ENCODE peak calls at places on chromosomes 11 and 22, in seven cellular contexts. One of them, this sample, is unnamed.

GRCh38 chr11:64809781-64810241 is 540 bp downstream of the MEN1 start:
- DNase-seq in kidney epithelial cell: no peak
- DNase-seq in aorta: no peak
- DNase-seq in COLO829: no peak
- DNase-seq in MG63: peak
- DNase-seq in ACHN: peak
- DNase-seq in body of pancreas: peak
- DNase-seq in this sample: peak

GRCh38 chr11:1487091-1487850 is 692 bp upstream of the MOB2 start:
- DNase-seq in body of pancreas: no peak
- DNase-seq in kidney epithelial cell: no peak
- DNase-seq in MG63: no peak
- DNase-seq in COLO829: no peak
- DNase-seq in ACHN: no peak
- DNase-seq in aorta: peak
- DNase-seq in this sample: no peak

GRCh38 chr11:118791961-118792578 is 1.1 kb upstream of the DDX6 start:
- DNase-seq in COLO829: no peak
- DNase-seq in kidney epithelial cell: no peak
- DNase-seq in body of pancreas: peak
- DNase-seq in aorta: peak
- DNase-seq in MG63: no peak
- DNase-seq in ACHN: peak
- DNase-seq in this sample: no peak

GRCh38 chr11:14075118-14075601 is 112.6 kb downstream of the SPON1 start:
- DNase-seq in MG63: no peak
- DNase-seq in COLO829: no peak
- DNase-seq in body of pancreas: no peak
- DNase-seq in ACHN: no peak
- DNase-seq in kidney epithelial cell: peak
- DNase-seq in aorta: no peak
- DNase-seq in this sample: no peak

GRCh38 chr11:125494601-125494986 is 1.5 kb downstream of the FEZ1 start:
- DNase-seq in body of pancreas: no peak
- DNase-seq in kidney epithelial cell: no peak
- DNase-seq in aorta: no peak
- DNase-seq in MG63: no peak
- DNase-seq in COLO829: no peak
- DNase-seq in ACHN: no peak
- DNase-seq in this sample: no peak

GRCh38 chr11:113249491-113249763 is 65.0 kb upstream of the TTC12 start:
- DNase-seq in aorta: no peak
- DNase-seq in MG63: no peak
- DNase-seq in body of pancreas: no peak
- DNase-seq in kidney epithelial cell: no peak
- DNase-seq in COLO829: no peak
- DNase-seq in ACHN: no peak
- DNase-seq in this sample: no peak

GRCh38 chr11:15807827-15808226 is 548.5 kb downstream of the SOX6 start:
- DNase-seq in body of pancreas: no peak
- DNase-seq in aorta: no peak
- DNase-seq in kidney epithelial cell: no peak
- DNase-seq in COLO829: no peak
- DNase-seq in MG63: no peak
- DNase-seq in ACHN: no peak
- DNase-seq in this sample: no peak

GRCh38 chr11:64156235-64157011 is 9.5 kb downstream of the MACROD1 start:
- DNase-seq in MG63: no peak
- DNase-seq in aorta: no peak
- DNase-seq in ACHN: no peak
- DNase-seq in COLO829: no peak
- DNase-seq in body of pancreas: no peak
- DNase-seq in kidney epithelial cell: no peak
- DNase-seq in this sample: no peak

GRCh38 chr11:69663326-69663725 is 11.8 kb downstream of the LTO1 start:
- DNase-seq in COLO829: no peak
- DNase-seq in kidney epithelial cell: no peak
- DNase-seq in MG63: no peak
- DNase-seq in ACHN: no peak
- DNase-seq in aorta: no peak
- DNase-seq in body of pancreas: no peak
- DNase-seq in this sample: no peak

GRCh38 chr11:67627788-67628624 is 1.7 kb downstream of the NUDT8 start:
- DNase-seq in COLO829: no peak
- DNase-seq in ACHN: no peak
- DNase-seq in body of pancreas: peak
- DNase-seq in MG63: no peak
- DNase-seq in kidney epithelial cell: no peak
- DNase-seq in aorta: no peak
- DNase-seq in this sample: no peak

GRCh38 chr11:47083913-47084312 is 92.8 kb downstream of the ARFGAP2 start:
- DNase-seq in kidney epithelial cell: no peak
- DNase-seq in MG63: no peak
- DNase-seq in COLO829: no peak
- DNase-seq in aorta: no peak
- DNase-seq in ACHN: no peak
- DNase-seq in body of pancreas: no peak
- DNase-seq in this sample: no peak

GRCh38 chr11:11010624-11011127 is 152.8 kb upstream of the ZBED5 start:
- DNase-seq in ACHN: peak
- DNase-seq in MG63: peak
- DNase-seq in aorta: peak
- DNase-seq in kidney epithelial cell: no peak
- DNase-seq in COLO829: peak
- DNase-seq in body of pancreas: no peak
- DNase-seq in this sample: no peak

GRCh38 chr22:46115755-46116490 is 34.4 kb upstream of the PPARA start:
- DNase-seq in kidney epithelial cell: no peak
- DNase-seq in ACHN: no peak
- DNase-seq in MG63: no peak
- DNase-seq in aorta: no peak
- DNase-seq in COLO829: no peak
- DNase-seq in body of pancreas: no peak
- DNase-seq in this sample: no peak

GRCh38 chr11:101870510-101870909 is 44.3 kb upstream of the CEP126 start:
- DNase-seq in MG63: peak
- DNase-seq in ACHN: no peak
- DNase-seq in kidney epithelial cell: no peak
- DNase-seq in aorta: no peak
- DNase-seq in COLO829: no peak
- DNase-seq in body of pancreas: no peak
- DNase-seq in this sample: no peak

GRCh38 chr11:60454212-60454611 is 1.4 kb upstream of the MS4A1 start:
- DNase-seq in COLO829: no peak
- DNase-seq in body of pancreas: no peak
- DNase-seq in ACHN: no peak
- DNase-seq in kidney epithelial cell: no peak
- DNase-seq in aorta: no peak
- DNase-seq in MG63: no peak
- DNase-seq in this sample: no peak

This sample was measured in keratinocyte.